ENCODE peak calls at places on chromosome 7, in eight cellular contexts. U, N, L, T, P, G, S and R are unnamed samples.

GRCh38 chr7:34307540-34307939 is 350.5 kb upstream of the NPSR1 start:
- DNase-seq in L (no peak), G (no peak), N (no peak), S (no peak), U (no peak), T (no peak), P (no peak), R (no peak)

GRCh38 chr7:40899651-40900507 is 765.1 kb downstream of the SUGCT start:
- DNase-seq in N (no peak), S (no peak), P (no peak), U (no peak), G (no peak), L (no peak), T (no peak), R (no peak)

GRCh38 chr7:21579341-21580072 is 36.7 kb downstream of the DNAH11 start:
- DNase-seq in P (no peak), N (no peak), G (no peak), T (peak; percentile 17), U (no peak), S (no peak), L (peak; percentile 58), R (no peak)

GRCh38 chr7:1357601-1358271 is 101.5 kb downstream of the MICALL2 start:
- DNase-seq in P (no peak), T (peak; percentile 48), N (no peak), S (peak; percentile 54), G (no peak), U (peak; percentile 64), L (no peak), R (peak; percentile 33)

GRCh38 chr7:102289051-102289450 is 2.4 kb downstream of the SH2B2 start:
- DNase-seq in P (no peak), L (no peak), G (no peak), S (no peak), T (no peak), N (no peak), U (no peak), R (no peak)

GRCh38 chr7:121798076-121798475 is 74.9 kb upstream of the PTPRZ1 start:
- DNase-seq in N (no peak), U (no peak), S (no peak), L (no peak), G (no peak), P (no peak), T (no peak), R (no peak)

GRCh38 chr7:30465342-30466170 is 13.0 kb downstream of the NOD1 start:
- DNase-seq in G (no peak), N (no peak), T (peak; percentile 73), U (no peak), S (no peak), P (no peak), L (no peak), R (no peak)

GRCh38 chr7:98881561-98882315 is 3.4 kb downstream of the TRRAP start:
- DNase-seq in G (no peak), L (no peak), P (no peak), N (no peak), T (no peak), U (no peak), S (no peak), R (no peak)

GRCh38 chr7:70218006-70218405 is 619.7 kb downstream of the AUTS2 start:
- DNase-seq in L (no peak), S (no peak), P (no peak), N (no peak), U (no peak), G (no peak), T (no peak), R (no peak)

GRCh38 chr7:139153832-139154231 is 44.3 kb upstream of the ZC3HAV1 start:
- DNase-seq in U (no peak), S (no peak), T (peak; percentile 15), N (no peak), P (no peak), G (no peak), L (peak; percentile 84), R (no peak)

DNA sequence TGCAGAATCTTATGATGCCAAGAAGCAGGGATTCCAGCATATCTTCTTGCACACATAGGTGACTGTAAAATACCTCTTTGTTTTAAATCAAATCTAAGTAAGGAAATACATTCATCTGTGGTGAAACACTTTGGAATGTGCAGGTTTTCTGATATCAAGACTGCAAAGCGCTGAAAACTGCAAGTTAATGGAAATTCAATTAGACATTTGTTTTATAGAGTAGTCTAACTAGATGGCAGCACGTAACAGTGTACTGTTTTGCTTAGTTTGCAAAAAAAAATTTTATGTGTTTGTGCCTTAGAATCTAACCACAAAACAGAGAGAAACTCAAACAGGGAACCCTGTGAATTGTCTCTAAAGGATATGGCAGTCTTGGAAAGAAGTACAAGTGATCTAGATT is 259.2 kb downstream of the HDAC9 start:
- DNase-seq in G (no peak), U (no peak), N (no peak), S (no peak), L (no peak), P (no peak), T (peak; percentile 57), R (no peak)
- H3K4me3 ChIP-seq in G (no peak overlapping the region), U (no peak overlapping the region), N (no peak overlapping the region), S (no peak overlapping the region), L (no peak overlapping the region), P (no peak overlapping the region), T (peak overlapping the region; percentile 64), R (no peak overlapping the region)

GRCh38 chr7:155743197-155743596 is 69.1 kb downstream of the SHH start:
- DNase-seq in T (no peak), G (no peak), L (no peak), U (no peak), P (no peak), S (no peak), N (no peak), R (no peak)
- H3K36me3 ChIP-seq in T (peaks cover 70% of the 10 kb centered on the region), G (peaks cover 81% of the 10 kb centered on the region), L (peaks cover 10% of the 10 kb centered on the region), U (peaks cover 92% of the 10 kb centered on the region), P (peaks cover 26% of the 10 kb centered on the region), S (peaks cover 97% of the 10 kb centered on the region), N (peaks cover 95% of the 10 kb centered on the region), R (peaks cover 61% of the 10 kb centered on the region)

DNA sequence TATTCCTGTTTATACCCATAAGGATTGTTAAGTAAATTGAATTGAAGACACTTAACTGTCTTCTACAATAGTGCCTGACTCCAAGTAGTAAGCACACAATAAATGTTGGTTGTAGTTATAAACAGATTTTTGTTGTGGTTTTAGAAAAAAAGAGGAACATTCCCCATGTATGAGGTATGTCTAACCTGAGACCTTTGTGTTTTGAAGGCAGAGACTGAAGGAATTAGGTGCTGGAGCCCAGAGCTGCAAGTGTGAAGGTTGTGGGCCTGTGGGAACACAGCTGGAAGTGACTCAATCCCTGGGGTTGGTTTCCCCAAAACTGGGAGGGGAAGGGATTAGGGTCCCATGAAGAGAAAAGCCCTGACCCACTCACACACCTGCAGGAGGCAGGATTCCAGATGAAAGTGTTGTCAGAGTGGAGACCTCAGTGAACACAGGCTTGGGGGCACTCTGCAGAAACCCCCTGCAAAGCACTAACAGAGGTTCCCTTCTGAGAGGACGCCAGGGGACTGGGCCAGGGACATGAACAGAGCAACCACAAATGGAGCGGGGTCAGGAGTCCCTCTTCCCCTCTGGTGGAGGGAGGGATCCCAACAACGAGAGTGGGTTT is 265.1 kb upstream of the KLF14 start:
- DNase-seq in G (no peak), T (no peak), P (no peak), U (no peak), S (no peak), N (no peak), L (peak; percentile 39), R (no peak)
- H3K4me1 ChIP-seq in G (no peaks in the 10 kb centered on the region), T (peaks cover 44% of the 10 kb centered on the region), P (peaks cover 35% of the 10 kb centered on the region), U (peaks cover 5% of the 10 kb centered on the region), S (peaks cover 7% of the 10 kb centered on the region), N (peaks cover 60% of the 10 kb centered on the region), L (no peaks in the 10 kb centered on the region), R (no peaks in the 10 kb centered on the region)

GRCh38 chr7:94396606-94397005 is 1.9 kb downstream of the COL1A2 start:
- DNase-seq in P (no peak), N (no peak), S (no peak), T (peak; percentile 81), L (no peak), U (no peak), G (no peak), R (no peak)
- H3K4me3 ChIP-seq in P (no peak overlapping the region), N (peak overlapping the region; percentile 50), S (no peak overlapping the region), T (peak overlapping the region; percentile 99), L (no peak overlapping the region), U (no peak overlapping the region), G (no peak overlapping the region), R (no peak overlapping the region)

GRCh38 chr7:50619684-50620083 is 54.5 kb upstream of the DDC start:
- DNase-seq in N (no peak), L (no peak), G (no peak), S (no peak), U (no peak), T (no peak), P (no peak), R (no peak)

GRCh38 chr7:50618281-50618680 is 53.1 kb upstream of the DDC start:
- DNase-seq in U (no peak), G (no peak), T (no peak), S (no peak), P (no peak), N (no peak), L (no peak), R (no peak)

GRCh38 chr7:50621932-50622587 is 56.9 kb upstream of the DDC start:
- DNase-seq in T (no peak), N (no peak), S (no peak), G (no peak), U (no peak), P (no peak), L (no peak), R (no peak)

GRCh38 chr7:50621206-50621605 is 56.0 kb upstream of the DDC start:
- DNase-seq in S (no peak), P (no peak), N (no peak), U (peak; percentile 49), T (no peak), L (no peak), G (no peak), R (no peak)

DNA sequence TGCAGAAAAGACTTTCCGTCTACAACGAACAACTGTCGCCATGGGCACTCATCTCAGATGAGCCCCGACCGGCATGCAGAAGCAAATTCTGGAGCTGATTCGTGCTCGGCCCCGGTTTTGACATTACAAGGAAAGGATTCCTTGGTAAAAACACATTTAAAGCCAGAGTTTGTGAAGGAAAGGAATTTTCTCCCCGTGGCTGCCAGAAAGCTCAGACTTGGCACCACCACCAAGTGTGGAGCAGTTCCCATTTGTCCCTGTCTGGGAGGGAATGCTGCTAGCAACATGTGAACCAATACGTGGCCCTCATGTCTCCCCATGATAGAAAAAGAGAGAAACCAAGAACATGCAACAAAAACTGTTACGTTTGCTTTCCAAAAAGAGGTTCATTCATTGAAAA is 55.2 kb upstream of the DDC start:
- DNase-seq in U (no peak), L (no peak), S (no peak), N (no peak), T (no peak), P (no peak), G (no peak), R (no peak)
- H3K36me3 ChIP-seq in U (peaks cover 38% of the 10 kb centered on the region), L (no peaks in the 10 kb centered on the region), S (peaks cover 49% of the 10 kb centered on the region), N (peaks cover 31% of the 10 kb centered on the region), T (peaks cover 4% of the 10 kb centered on the region), P (peaks cover 12% of the 10 kb centered on the region), G (peaks cover 55% of the 10 kb centered on the region), R (peaks cover 7% of the 10 kb centered on the region)

GRCh38 chr7:35694161-35694783 is 663 bp downstream of the HERPUD2 start:
- DNase-seq in U (peak; percentile 85), P (no peak), T (peak; percentile 55), S (no peak), N (no peak), L (no peak), G (no peak), R (no peak)
- H3K4me1 ChIP-seq in U (peaks cover 39% of the 10 kb centered on the region), P (peaks cover 14% of the 10 kb centered on the region), T (peaks cover 50% of the 10 kb centered on the region), S (no peaks in the 10 kb centered on the region), N (peaks cover 24% of the 10 kb centered on the region), L (peaks cover 11% of the 10 kb centered on the region), G (no peaks in the 10 kb centered on the region), R (peaks cover 27% of the 10 kb centered on the region)

GRCh38 chr7:100745184-100745583 is 11.8 kb downstream of the ZAN start:
- DNase-seq in L (peak; percentile 51), P (no peak), U (peak; percentile 82), S (peak; percentile 80), N (peak; percentile 25), G (no peak), T (peak; percentile 83), R (no peak)
- H3K4me3 ChIP-seq in L (peak overlapping the region; percentile 43), P (peak overlapping the region; percentile 37), U (peak overlapping the region; percentile 34), S (peak overlapping the region; percentile 34), N (peak overlapping the region; percentile 39), G (peak overlapping the region; percentile 28), T (peak overlapping the region; percentile 73), R (no peak overlapping the region)